ENCODE peak calls at places on chromosomes 16 and 17, in seven cellular contexts. F, H, B, S, J, M and K are unnamed samples. For H3K4me1, the result is how much of the 10 kb centered on the place peaks cover.

GRCh38 chr16:75048546-75048945 is 49.7 kb downstream of the ZNRF1 start:
- DNase-seq in F (no peak), H (peak), B (no peak), S (no peak), J (no peak), M (no peak), K (no peak)

GRCh38 chr16:85946680-85947510 is 47.9 kb downstream of the IRF8 start:
- DNase-seq in F (no peak), H (no peak), B (no peak), S (no peak), J (no peak), M (no peak), K (no peak)

GRCh38 chr17:78737332-78737731 is 44.7 kb downstream of the CYTH1 start:
- DNase-seq in F (peak), H (peak), B (no peak), S (no peak), J (peak), M (peak), K (no peak)

GRCh38 chr16:70749681-70750601 is 51.0 kb downstream of the VAC14 start:
- DNase-seq in F (no peak), H (no peak), B (no peak), S (no peak), J (peak), M (no peak), K (no peak)

GRCh38 chr17:2691069-2691871 is 20.3 kb downstream of the CLUH start:
- DNase-seq in F (no peak), H (no peak), B (no peak), S (no peak), J (no peak), M (no peak), K (no peak)

GRCh38 chr17:62724398-62725146 is 83.5 kb downstream of the MARCHF10 start:
- DNase-seq in F (no peak), H (peak), B (no peak), S (no peak), J (no peak), M (peak), K (peak)

GRCh38 chr17:32528825-32529224 is 42.0 kb downstream of the CDK5R1 start:
- DNase-seq in F (no peak), H (no peak), B (no peak), S (no peak), J (no peak), M (no peak), K (no peak)

GRCh38 chr17:82121246-82121645 is 23.2 kb upstream of the FASN start:
- DNase-seq in F (no peak), H (no peak), B (no peak), S (no peak), J (no peak), M (no peak), K (no peak)

GRCh38 chr16:61926766-61927165 is 109.5 kb downstream of the CDH8 start:
- DNase-seq in F (no peak), H (no peak), B (no peak), S (no peak), J (no peak), M (no peak), K (no peak)

GRCh38 chr16:57028086-57028485 is 38.7 kb downstream of the NLRC5 start:
- DNase-seq in F (peak), H (no peak), B (no peak), S (no peak), J (no peak), M (no peak), K (peak)
- H3K4me1 ChIP-seq in F (under half), H (under half), B (under half), S (under half), J (under half), M (under half), K (under half)

GRCh38 chr17:1371893-1372590 is 28.0 kb downstream of the YWHAE start:
- DNase-seq in F (no peak), H (no peak), B (no peak), S (no peak), J (no peak), M (no peak), K (no peak)
- H2AK5ac ChIP-seq in F (no peak), H (no peak), B (no peak), S (no peak), J (no peak), M (no peak), K (no peak)

GRCh38 chr16:67539691-67540635 is 11.3 kb downstream of the RIPOR1 start:
- DNase-seq in F (no peak), H (no peak), B (no peak), S (no peak), J (no peak), M (no peak), K (no peak)
- H3K4me1 ChIP-seq in F (under half), H (under half), B (under half), S (under half), J (under half), M (under half), K (under half)

DNA sequence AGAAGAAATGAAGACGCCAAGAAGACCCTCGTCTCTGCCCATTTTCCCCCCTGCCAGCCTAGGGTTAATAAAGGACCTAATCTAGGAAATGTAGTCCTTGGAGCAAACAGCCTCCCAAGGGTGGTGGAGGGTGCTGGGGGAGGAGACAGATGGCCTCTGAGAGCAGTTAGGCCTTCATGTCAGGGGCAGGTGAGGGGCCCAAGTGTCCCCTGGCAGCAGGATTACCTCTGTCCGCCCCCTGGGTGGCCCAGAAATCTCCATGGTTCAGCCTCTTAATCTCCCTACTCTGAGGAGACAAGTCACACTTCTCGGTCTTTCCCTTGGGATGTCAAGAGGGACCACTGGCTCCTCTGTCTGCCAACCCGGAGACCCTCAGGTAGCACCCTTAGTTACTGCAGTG is 365.4 kb upstream of the TNRC6C start:
- DNase-seq in F (no peak), H (no peak), B (no peak), S (no peak), J (no peak), M (no peak), K (no peak)
- H2AK5ac ChIP-seq in F (no peak), H (no peak), B (no peak), S (no peak), J (no peak), M (no peak), K (no peak)

DNA sequence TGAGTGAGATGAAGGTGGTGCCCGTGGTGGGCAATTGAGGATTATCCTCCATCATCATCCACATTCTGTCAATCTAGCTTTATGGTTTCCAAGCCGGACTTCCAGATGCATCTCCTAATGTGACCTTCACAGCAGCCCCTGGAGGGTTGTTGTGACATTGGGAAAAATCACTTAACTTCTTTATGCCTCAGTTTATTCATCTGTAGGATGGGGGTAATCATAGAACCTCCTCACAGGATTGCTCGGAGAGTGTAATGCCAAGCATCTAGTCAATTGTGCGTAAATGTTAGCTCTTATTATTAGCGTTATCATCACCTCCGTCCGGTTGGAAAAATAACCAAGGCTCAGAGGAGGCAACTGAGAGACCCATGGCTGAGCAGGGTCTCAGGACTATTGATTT is 214.0 kb downstream of the CCDC182 start:
- DNase-seq in F (no peak), H (no peak), B (no peak), S (no peak), J (no peak), M (no peak), K (no peak)
- H3K4me1 ChIP-seq in F (under half), H (under half), B (under half), S (under half), J (under half), M (under half), K (under half)

GRCh38 chr16:12503201-12503600 is 300.5 kb downstream of the CPPED1 start:
- DNase-seq in F (no peak), H (no peak), B (no peak), S (no peak), J (no peak), M (no peak), K (no peak)
- H2AK5ac ChIP-seq in F (no peak), H (no peak), B (no peak), S (no peak), J (no peak), M (no peak), K (no peak)

DNA sequence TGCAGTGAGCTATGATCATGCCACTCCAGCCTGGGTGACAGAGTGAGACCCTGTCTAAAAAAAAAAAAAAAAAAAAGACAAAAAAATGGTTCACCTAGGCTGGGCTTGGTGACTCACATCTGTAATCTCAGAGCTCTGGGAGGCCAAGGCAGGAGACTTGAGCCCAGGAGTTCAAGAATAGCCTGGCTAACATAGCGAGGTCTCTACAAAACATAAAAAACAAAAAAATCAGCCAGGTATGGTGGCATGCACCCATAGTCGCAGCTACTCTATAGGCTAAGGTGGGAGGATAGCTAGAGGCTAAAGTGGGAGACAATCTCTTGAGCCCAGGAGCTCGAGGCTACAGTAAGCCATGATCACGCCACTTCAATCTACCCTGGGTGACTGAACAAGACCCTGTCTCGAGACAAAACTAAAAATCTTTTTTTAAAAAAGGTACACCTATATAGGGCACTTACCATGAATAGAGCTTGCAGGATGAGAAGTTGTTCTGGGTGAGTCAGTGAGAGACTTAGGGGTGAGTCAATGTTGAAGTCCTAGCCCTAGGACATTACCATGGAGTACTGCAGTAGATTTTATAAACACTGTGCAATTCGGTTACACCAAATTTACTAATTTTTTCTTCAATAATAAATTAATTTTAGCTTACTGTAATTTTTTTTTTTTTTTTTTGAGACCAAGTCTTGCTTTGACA is 19.0 kb downstream of the USP32 start:
- DNase-seq in F (peak), H (peak), B (no peak), S (no peak), J (peak), M (peak), K (no peak)
- H3K4me1 ChIP-seq in F (under half), H (under half), B (under half), S (under half), J (under half), M (under half), K (under half)